ENCODE peak calls at places on chromosomes 16 and 17, in five cellular contexts. Q is colonic mucosa, M is GM23338, G is IMR-90, I is GM12865. J is an unnamed sample.
A peak's percentile ranks its signal among the peaks of the same experiment; 100 is the strongest.

GRCh38 chr16:71441348-71441781 is 489 bp downstream of the TLE7 start:
- DNase-seq in Q (no peak), I (no peak), G (no peak), M (peak; percentile 84), J (peak; percentile 42)

GRCh38 chr17:13626703-13627102 is 25.0 kb upstream of the HS3ST3A1 start:
- DNase-seq in M (no peak), Q (no peak), G (peak; percentile 91), I (no peak), J (no peak)

GRCh38 chr17:83055911-83056582 is 23.4 kb upstream of the METRNL start:
- DNase-seq in G (peak; percentile 92), I (no peak), M (no peak), Q (no peak), J (peak; percentile 38)

GRCh38 chr17:51516924-51517323 is 256.6 kb downstream of the UTP18 start:
- DNase-seq in Q (no peak), G (no peak), M (no peak), I (no peak), J (no peak)

GRCh38 chr17:37160940-37161339 is 212.2 kb downstream of the AATF start:
- DNase-seq in Q (no peak), M (no peak), I (no peak), G (peak; percentile 57), J (no peak)

GRCh38 chr17:81905424-81905875 is 3.4 kb downstream of the NPB start:
- DNase-seq in Q (no peak), G (no peak), M (no peak), I (no peak), J (peak; percentile 33)

GRCh38 chr16:57775661-57776469 is 26.4 kb downstream of the KIFC3 start:
- DNase-seq in M (peak; percentile 97), I (peak; percentile 49), Q (peak; percentile 62), G (no peak), J (peak; percentile 32)

GRCh38 chr17:48180842-48181241 is 73.3 kb downstream of the SNX11 start:
- DNase-seq in G (no peak), Q (no peak), M (no peak), I (no peak), J (no peak)

GRCh38 chr16:11852092-11852809 is 909 bp upstream of the RSL1D1 start:
- DNase-seq in G (peak; percentile 37), M (no peak), I (no peak), Q (no peak), J (no peak)

GRCh38 chr17:15913826-15914225 is 31.1 kb upstream of the ADORA2B start:
- DNase-seq in G (no peak), I (no peak), Q (no peak), M (no peak), J (no peak)

GRCh38 chr17:81961087-81961514 is at the start of gene NOTUM:
- DNase-seq in G (peak; percentile 12), I (no peak), M (peak; percentile 79), Q (no peak), J (no peak)

GRCh38 chr16:88264641-88265285 is 118.0 kb upstream of the ZNF469 start:
- DNase-seq in I (peak; percentile 80), G (peak; percentile 94), M (peak; percentile 62), Q (peak; percentile 95), J (peak; percentile 97)

GRCh38 chr17:42997390-42997983 is 732 bp upstream of the RPL27 start:
- DNase-seq in G (no peak), I (no peak), M (no peak), Q (no peak), J (no peak)

GRCh38 chr16:57373117-57373947 is 1.0 kb downstream of the CX3CL1 start:
- DNase-seq in I (no peak), Q (no peak), G (no peak), M (no peak), J (no peak)

GRCh38 chr17:61754124-61754523 is 109.2 kb downstream of the BRIP1 start:
- DNase-seq in G (no peak), Q (no peak), M (no peak), I (no peak), J (no peak)

GRCh38 chr17:76151896-76152454 is 10.9 kb upstream of the FOXJ1 start:
- DNase-seq in M (no peak), G (no peak), Q (no peak), I (no peak), J (no peak)

GRCh38 chr17:80112471-80113032 is 11.2 kb downstream of the GAA start:
- DNase-seq in M (no peak), G (no peak), Q (no peak), I (no peak), J (no peak)

GRCh38 chr16:66030036-66030435 is 336.5 kb upstream of the CDH5 start:
- DNase-seq in M (no peak), G (peak; percentile 85), Q (no peak), I (no peak), J (peak; percentile 67)

GRCh38 chr16:78499399-78499798 is 399.9 kb downstream of the WWOX start:
- DNase-seq in M (no peak), Q (no peak), I (no peak), G (no peak), J (no peak)

GRCh38 chr16:4182581-4183257 is 59.2 kb downstream of the SRL start:
- DNase-seq in M (no peak), Q (no peak), I (peak; percentile 88), G (no peak), J (no peak)

GRCh38 chr16:87550510-87550961 is 51.8 kb upstream of the JPH3 start:
- DNase-seq in I (peak; percentile 26), G (no peak), M (peak; percentile 69), Q (peak; percentile 60), J (no peak)

DNA sequence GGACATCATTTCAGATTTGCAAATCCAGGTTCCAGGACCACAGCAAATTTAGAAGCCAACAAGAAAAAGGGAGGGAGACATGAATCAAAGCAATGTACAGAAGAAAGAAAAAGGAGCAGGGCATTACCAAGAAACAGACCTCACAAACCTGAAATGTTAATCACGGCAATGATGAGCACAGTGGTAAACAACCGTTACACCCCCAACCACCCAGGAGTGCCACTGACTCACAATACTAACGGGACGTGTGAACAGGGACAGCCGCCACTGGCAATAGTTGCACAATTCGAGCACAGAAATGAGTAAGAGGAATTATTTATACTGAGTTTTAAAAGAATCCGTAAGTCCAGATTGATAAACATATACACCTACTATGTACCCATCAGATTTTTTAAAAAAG is 13.8 kb downstream of the USP22 start:
- DNase-seq in I (no peak), Q (no peak), M (no peak), G (peak; percentile 84), J (peak; percentile 57)
- H3K4me3 ChIP-seq in I (no peak overlapping the region), Q (no peak overlapping the region), M (no peak overlapping the region), G (no peak overlapping the region), J (no peak overlapping the region)

GRCh38 chr16:67660564-67661028 is at the start of gene PARD6A:
- DNase-seq in I (peak; percentile 99), G (peak; percentile 96), M (peak; percentile 99), Q (peak; percentile 95), J (peak; percentile 97)
- H3K4me3 ChIP-seq in I (peak within 1 kb of the TSS; percentile 62), G (peak within 1 kb of the TSS; percentile 64), M (peak within 1 kb of the TSS; percentile 99), Q (peak within 1 kb of the TSS; percentile 90), J (peak within 1 kb of the TSS; percentile 68)

DNA sequence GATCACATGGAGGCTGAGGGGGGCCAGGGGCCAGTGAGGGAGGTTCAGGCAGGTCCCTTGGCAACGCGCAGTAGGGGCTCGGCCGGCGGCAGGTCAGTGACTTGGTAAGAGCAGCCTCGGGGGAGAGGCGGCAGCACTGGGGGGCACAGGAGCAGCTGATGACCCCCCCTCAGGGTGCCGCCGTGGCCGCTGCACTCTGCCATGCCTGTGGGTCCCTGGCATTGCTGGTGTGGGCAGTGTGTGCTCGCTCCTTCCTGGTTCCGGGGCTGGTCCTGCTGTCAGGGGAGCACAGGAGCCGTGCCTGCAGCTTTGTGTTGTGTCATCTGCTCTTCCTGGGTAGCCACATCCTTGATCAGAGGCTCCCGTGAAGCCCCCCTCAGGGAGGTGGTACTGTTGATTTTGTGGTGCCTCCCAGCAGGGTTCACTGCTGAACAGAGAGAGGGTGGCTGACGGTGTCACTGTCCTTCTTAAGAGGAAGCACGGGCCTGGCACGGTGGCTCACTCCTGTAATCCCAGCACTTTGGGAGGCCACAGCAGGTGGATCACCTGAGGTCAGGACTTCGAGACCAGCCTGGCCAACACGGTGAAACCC is 4.5 kb upstream of the WFIKKN1 start:
- DNase-seq in Q (no peak), I (no peak), G (no peak), M (no peak), J (peak; percentile 51)
- H3K4me3 ChIP-seq in Q (no peak overlapping the region), I (no peak overlapping the region), G (no peak overlapping the region), M (no peak overlapping the region), J (no peak overlapping the region)

DNA sequence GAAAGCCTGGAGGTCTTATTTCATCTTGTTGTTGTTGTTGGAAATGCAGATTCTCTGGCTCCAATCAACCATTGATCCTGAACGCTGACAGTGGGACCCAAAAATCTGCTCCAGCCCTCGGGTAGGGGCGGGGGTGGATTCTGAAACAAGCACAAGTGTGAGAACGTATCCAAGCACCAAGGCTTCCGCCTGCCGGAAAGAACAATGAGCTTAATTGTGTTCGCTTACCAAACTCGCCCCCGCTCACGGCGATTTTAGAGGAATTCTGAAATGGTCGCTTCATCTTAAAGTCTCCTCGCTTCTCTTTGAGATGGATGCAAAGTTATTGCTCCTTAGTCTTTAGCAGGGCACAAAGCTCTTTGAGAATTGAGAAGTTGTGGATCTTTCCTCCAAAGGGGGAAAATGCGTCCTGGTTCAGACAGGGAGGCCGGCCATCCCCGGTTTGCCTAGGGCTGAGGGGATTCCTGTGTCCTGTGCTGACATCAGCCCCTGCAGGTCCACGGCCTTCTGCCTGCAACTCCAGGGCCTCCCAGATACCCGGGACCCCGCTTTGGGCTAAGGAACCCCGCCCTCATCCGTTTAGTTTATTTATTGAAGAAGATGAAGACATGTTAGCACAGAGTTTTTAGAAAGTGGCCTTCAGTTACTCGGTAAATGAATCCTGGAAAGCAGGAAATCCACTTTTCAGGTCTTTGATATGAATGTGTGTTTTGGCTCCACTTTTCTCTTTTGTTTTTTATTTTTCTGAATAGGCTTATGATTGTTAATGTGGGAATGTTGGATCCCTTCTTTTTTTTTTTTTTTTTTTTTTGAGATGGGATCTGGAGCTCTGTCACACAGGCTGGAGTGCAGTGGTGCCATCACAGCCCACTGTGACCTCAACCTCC is 65.5 kb downstream of the CRISPLD2 start:
- DNase-seq in I (no peak), G (no peak), Q (no peak), M (peak; percentile 58), J (peak; percentile 63)
- H3K4me3 ChIP-seq in I (no peak overlapping the region), G (no peak overlapping the region), Q (no peak overlapping the region), M (no peak overlapping the region), J (no peak overlapping the region)

J was measured in right cardiac atrium.